ENCODE peak calls at places on chromosomes 16 and 17, in seven cellular contexts. One of them, this sample, is unnamed.

GRCh38 chr17:68860941-68861340 is 94.3 kb downstream of the ABCA8 start:
- DNase-seq in body of pancreas: no peak
- DNase-seq in GM19239: no peak
- DNase-seq in NCI-H510A treated with DMSO at 0.1 percent for 48 hours: no peak
- DNase-seq in fibroblast of the conjunctiva: no peak
- DNase-seq in NCI-H1105: no peak
- DNase-seq in dorsolateral prefrontal cortex: no peak
- DNase-seq in this sample: no peak

GRCh38 chr16:88461291-88462269 is 8.5 kb downstream of the ZFPM1 start:
- DNase-seq in body of pancreas: peak
- DNase-seq in NCI-H510A treated with DMSO at 0.1 percent for 48 hours: no peak
- DNase-seq in NCI-H1105: no peak
- DNase-seq in GM19239: no peak
- DNase-seq in fibroblast of the conjunctiva: no peak
- DNase-seq in dorsolateral prefrontal cortex: no peak
- DNase-seq in this sample: no peak

GRCh38 chr16:48157794-48158193 is 2.0 kb upstream of the ABCC12 start:
- DNase-seq in body of pancreas: no peak
- DNase-seq in NCI-H1105: no peak
- DNase-seq in fibroblast of the conjunctiva: no peak
- DNase-seq in dorsolateral prefrontal cortex: no peak
- DNase-seq in NCI-H510A treated with DMSO at 0.1 percent for 48 hours: no peak
- DNase-seq in GM19239: no peak
- DNase-seq in this sample: peak

GRCh38 chr17:32277284-32277683 is 11.7 kb downstream of the RHBDL3 start:
- DNase-seq in body of pancreas: no peak
- DNase-seq in GM19239: no peak
- DNase-seq in NCI-H1105: no peak
- DNase-seq in NCI-H510A treated with DMSO at 0.1 percent for 48 hours: no peak
- DNase-seq in dorsolateral prefrontal cortex: no peak
- DNase-seq in fibroblast of the conjunctiva: no peak
- DNase-seq in this sample: no peak

GRCh38 chr17:22090263-22090935 is 398.1 kb downstream of the KCNJ18 start:
- DNase-seq in dorsolateral prefrontal cortex: no peak
- DNase-seq in NCI-H1105: no peak
- DNase-seq in NCI-H510A treated with DMSO at 0.1 percent for 48 hours: no peak
- DNase-seq in GM19239: no peak
- DNase-seq in body of pancreas: no peak
- DNase-seq in fibroblast of the conjunctiva: no peak
- DNase-seq in this sample: no peak

GRCh38 chr16:70737377-70738082 is 51.7 kb upstream of the MTSS2 start:
- DNase-seq in dorsolateral prefrontal cortex: peak
- DNase-seq in GM19239: peak
- DNase-seq in body of pancreas: peak
- DNase-seq in fibroblast of the conjunctiva: peak
- DNase-seq in NCI-H1105: no peak
- DNase-seq in NCI-H510A treated with DMSO at 0.1 percent for 48 hours: peak
- DNase-seq in this sample: peak

GRCh38 chr17:68697850-68698313 is 96.7 kb upstream of the FAM20A start:
- DNase-seq in NCI-H1105: no peak
- DNase-seq in body of pancreas: no peak
- DNase-seq in NCI-H510A treated with DMSO at 0.1 percent for 48 hours: no peak
- DNase-seq in dorsolateral prefrontal cortex: no peak
- DNase-seq in fibroblast of the conjunctiva: peak
- DNase-seq in GM19239: no peak
- DNase-seq in this sample: no peak

GRCh38 chr16:69595127-69596036 is 29.6 kb downstream of the NFAT5 start:
- DNase-seq in GM19239: no peak
- DNase-seq in body of pancreas: no peak
- DNase-seq in NCI-H510A treated with DMSO at 0.1 percent for 48 hours: no peak
- DNase-seq in dorsolateral prefrontal cortex: no peak
- DNase-seq in NCI-H1105: no peak
- DNase-seq in fibroblast of the conjunctiva: peak
- DNase-seq in this sample: no peak

GRCh38 chr16:8721693-8722348 is 47.4 kb downstream of the ABAT start:
- DNase-seq in body of pancreas: peak
- DNase-seq in NCI-H1105: no peak
- DNase-seq in dorsolateral prefrontal cortex: no peak
- DNase-seq in GM19239: no peak
- DNase-seq in fibroblast of the conjunctiva: no peak
- DNase-seq in NCI-H510A treated with DMSO at 0.1 percent for 48 hours: peak
- DNase-seq in this sample: no peak